ENCODE peak calls at places on chromosomes 2 and 18, in seven cellular contexts. One of them, this sample, is unnamed.

GRCh38 chr18:26089247-26090129 is 925 bp downstream of the SS18 start:
- DNase-seq in IMR-90: peak; percentile 49
- DNase-seq in neuronal stem cell: peak; percentile 35
- DNase-seq in mesendoderm: peak; percentile 82
- DNase-seq in mesenchymal stem cell: peak; percentile 70
- DNase-seq in H9: peak; percentile 46
- DNase-seq in H1: no peak
- DNase-seq in this sample: no peak

GRCh38 chr2:174951746-174952145 is 53.4 kb downstream of the CHN1 start:
- DNase-seq in IMR-90: peak; percentile 87
- DNase-seq in neuronal stem cell: no peak
- DNase-seq in mesendoderm: no peak
- DNase-seq in mesenchymal stem cell: peak; percentile 69
- DNase-seq in H9: no peak
- DNase-seq in H1: no peak
- DNase-seq in this sample: no peak

GRCh38 chr18:48074929-48075706 is 144.7 kb upstream of the SMAD2 start:
- DNase-seq in IMR-90: no peak
- DNase-seq in neuronal stem cell: no peak
- DNase-seq in mesendoderm: no peak
- DNase-seq in mesenchymal stem cell: no peak
- DNase-seq in H9: no peak
- DNase-seq in H1: no peak
- DNase-seq in this sample: no peak

GRCh38 chr2:133362061-133362476 is 206.2 kb downstream of the NCKAP5 start:
- DNase-seq in IMR-90: peak; percentile 85
- DNase-seq in neuronal stem cell: no peak
- DNase-seq in mesendoderm: peak; percentile 46
- DNase-seq in mesenchymal stem cell: peak; percentile 30
- DNase-seq in H9: no peak
- DNase-seq in H1: no peak
- DNase-seq in this sample: no peak

GRCh38 chr2:231334981-231335380 is 60.5 kb upstream of the B3GNT7 start:
- DNase-seq in IMR-90: no peak
- DNase-seq in neuronal stem cell: no peak
- DNase-seq in mesendoderm: no peak
- DNase-seq in mesenchymal stem cell: no peak
- DNase-seq in H9: no peak
- DNase-seq in H1: no peak
- DNase-seq in this sample: no peak

GRCh38 chr2:174615951-174616436 is 18.4 kb upstream of the WIPF1 start:
- DNase-seq in IMR-90: peak; percentile 74
- DNase-seq in neuronal stem cell: no peak
- DNase-seq in mesendoderm: no peak
- DNase-seq in mesenchymal stem cell: no peak
- DNase-seq in H9: no peak
- DNase-seq in H1: no peak
- DNase-seq in this sample: no peak

GRCh38 chr2:174636979-174637378 is 39.4 kb upstream of the WIPF1 start:
- DNase-seq in IMR-90: no peak
- DNase-seq in neuronal stem cell: no peak
- DNase-seq in mesendoderm: no peak
- DNase-seq in mesenchymal stem cell: no peak
- DNase-seq in H9: no peak
- DNase-seq in H1: no peak
- DNase-seq in this sample: no peak

GRCh38 chr2:178420463-178420990 is 30.4 kb downstream of the PRKRA start:
- DNase-seq in IMR-90: no peak
- DNase-seq in neuronal stem cell: no peak
- DNase-seq in mesendoderm: no peak
- DNase-seq in mesenchymal stem cell: peak; percentile 16
- DNase-seq in H9: no peak
- DNase-seq in H1: no peak
- DNase-seq in this sample: no peak

GRCh38 chr2:149661844-149662243 is 74.3 kb upstream of the MMADHC start:
- DNase-seq in IMR-90: peak; percentile 82
- DNase-seq in neuronal stem cell: no peak
- DNase-seq in mesendoderm: no peak
- DNase-seq in mesenchymal stem cell: peak; percentile 48
- DNase-seq in H9: no peak
- DNase-seq in H1: no peak
- DNase-seq in this sample: no peak

GRCh38 chr2:237922641-237923361 is 44.0 kb upstream of the UBE2F start:
- DNase-seq in IMR-90: no peak
- DNase-seq in neuronal stem cell: no peak
- DNase-seq in mesendoderm: no peak
- DNase-seq in mesenchymal stem cell: no peak
- DNase-seq in H9: no peak
- DNase-seq in H1: no peak
- DNase-seq in this sample: no peak

GRCh38 chr2:36453652-36454051 is 98.1 kb downstream of the CRIM1 start:
- DNase-seq in IMR-90: peak; percentile 39
- DNase-seq in neuronal stem cell: no peak
- DNase-seq in mesendoderm: no peak
- DNase-seq in mesenchymal stem cell: peak; percentile 50
- DNase-seq in H9: no peak
- DNase-seq in H1: no peak
- DNase-seq in this sample: no peak

GRCh38 chr2:215364157-215365155 is 52.6 kb downstream of the ATIC start:
- DNase-seq in IMR-90: peak; percentile 17
- DNase-seq in neuronal stem cell: no peak
- DNase-seq in mesendoderm: no peak
- DNase-seq in mesenchymal stem cell: no peak
- DNase-seq in H9: no peak
- DNase-seq in H1: no peak
- DNase-seq in this sample: no peak

GRCh38 chr18:37286801-37287200 is 278.8 kb downstream of the CELF4 start:
- DNase-seq in IMR-90: no peak
- DNase-seq in neuronal stem cell: no peak
- DNase-seq in mesendoderm: no peak
- DNase-seq in mesenchymal stem cell: no peak
- DNase-seq in H9: no peak
- DNase-seq in H1: no peak
- DNase-seq in this sample: no peak

GRCh38 chr18:68035709-68036522 is 519.4 kb upstream of the DSEL start:
- DNase-seq in IMR-90: peak; percentile 48
- DNase-seq in neuronal stem cell: no peak
- DNase-seq in mesendoderm: no peak
- DNase-seq in mesenchymal stem cell: peak; percentile 12
- DNase-seq in H9: no peak
- DNase-seq in H1: no peak
- DNase-seq in this sample: no peak
- H3K23ac ChIP-seq in IMR-90: no peak overlapping the region
- H3K23ac ChIP-seq in neuronal stem cell: no peak overlapping the region
- H3K23ac ChIP-seq in mesendoderm: no peak overlapping the region
- H3K23ac ChIP-seq in mesenchymal stem cell: no peak overlapping the region
- H3K23ac ChIP-seq in H9: no peak overlapping the region
- H3K23ac ChIP-seq in H1: no peak overlapping the region
- H3K23ac ChIP-seq in this sample: no peak overlapping the region

DNA sequence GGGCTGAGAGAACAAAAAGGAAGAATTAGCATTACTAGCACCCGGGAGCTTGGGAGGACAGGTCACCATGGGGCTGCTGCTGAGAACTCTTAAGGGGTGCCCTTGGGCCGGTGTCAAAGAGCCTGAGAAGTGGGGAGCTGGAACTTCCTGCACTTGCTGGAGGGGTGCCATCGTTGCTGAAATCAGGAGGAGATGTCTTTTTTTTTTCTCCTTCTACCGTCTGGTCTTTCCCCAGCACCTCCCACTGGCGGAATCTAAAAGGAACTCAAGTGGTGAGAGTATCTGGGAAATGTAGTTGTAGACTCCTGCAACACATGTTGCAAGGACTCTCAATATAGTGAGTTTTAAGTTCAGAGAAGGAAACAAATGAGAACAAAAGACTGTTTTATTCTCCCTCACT is 6.0 kb upstream of the AMMECR1L start:
- DNase-seq in IMR-90: no peak
- DNase-seq in neuronal stem cell: no peak
- DNase-seq in mesendoderm: peak; percentile 30
- DNase-seq in mesenchymal stem cell: no peak
- DNase-seq in H9: peak; percentile 34
- DNase-seq in H1: no peak
- DNase-seq in this sample: no peak
- H3K23ac ChIP-seq in IMR-90: no peak overlapping the region
- H3K23ac ChIP-seq in neuronal stem cell: no peak overlapping the region
- H3K23ac ChIP-seq in mesendoderm: no peak overlapping the region
- H3K23ac ChIP-seq in mesenchymal stem cell: no peak overlapping the region
- H3K23ac ChIP-seq in H9: no peak overlapping the region
- H3K23ac ChIP-seq in H1: no peak overlapping the region
- H3K23ac ChIP-seq in this sample: no peak overlapping the region

GRCh38 chr2:167240671-167241070 is 352.4 kb downstream of the XIRP2 start:
- DNase-seq in IMR-90: peak; percentile 38
- DNase-seq in neuronal stem cell: no peak
- DNase-seq in mesendoderm: no peak
- DNase-seq in mesenchymal stem cell: no peak
- DNase-seq in H9: no peak
- DNase-seq in H1: no peak
- DNase-seq in this sample: no peak
- H3K23ac ChIP-seq in IMR-90: no peak overlapping the region
- H3K23ac ChIP-seq in neuronal stem cell: no peak overlapping the region
- H3K23ac ChIP-seq in mesendoderm: no peak overlapping the region
- H3K23ac ChIP-seq in mesenchymal stem cell: no peak overlapping the region
- H3K23ac ChIP-seq in H9: no peak overlapping the region
- H3K23ac ChIP-seq in H1: no peak overlapping the region
- H3K23ac ChIP-seq in this sample: no peak overlapping the region

GRCh38 chr18:9289698-9290097 is 44.9 kb upstream of the TWSG1 start:
- DNase-seq in IMR-90: no peak
- DNase-seq in neuronal stem cell: no peak
- DNase-seq in mesendoderm: no peak
- DNase-seq in mesenchymal stem cell: no peak
- DNase-seq in H9: no peak
- DNase-seq in H1: no peak
- DNase-seq in this sample: no peak
- H3K23ac ChIP-seq in IMR-90: peak overlapping the region; percentile 79
- H3K23ac ChIP-seq in neuronal stem cell: no peak overlapping the region
- H3K23ac ChIP-seq in mesendoderm: no peak overlapping the region
- H3K23ac ChIP-seq in mesenchymal stem cell: no peak overlapping the region
- H3K23ac ChIP-seq in H9: no peak overlapping the region
- H3K23ac ChIP-seq in H1: no peak overlapping the region
- H3K23ac ChIP-seq in this sample: no peak overlapping the region

GRCh38 chr2:222194669-222195068 is 104.1 kb downstream of the PAX3 start:
- DNase-seq in IMR-90: no peak
- DNase-seq in neuronal stem cell: no peak
- DNase-seq in mesendoderm: no peak
- DNase-seq in mesenchymal stem cell: no peak
- DNase-seq in H9: no peak
- DNase-seq in H1: no peak
- DNase-seq in this sample: no peak
- H3K23ac ChIP-seq in IMR-90: no peak overlapping the region
- H3K23ac ChIP-seq in neuronal stem cell: no peak overlapping the region
- H3K23ac ChIP-seq in mesendoderm: no peak overlapping the region
- H3K23ac ChIP-seq in mesenchymal stem cell: no peak overlapping the region
- H3K23ac ChIP-seq in H9: no peak overlapping the region
- H3K23ac ChIP-seq in H1: no peak overlapping the region
- H3K23ac ChIP-seq in this sample: no peak overlapping the region

DNA sequence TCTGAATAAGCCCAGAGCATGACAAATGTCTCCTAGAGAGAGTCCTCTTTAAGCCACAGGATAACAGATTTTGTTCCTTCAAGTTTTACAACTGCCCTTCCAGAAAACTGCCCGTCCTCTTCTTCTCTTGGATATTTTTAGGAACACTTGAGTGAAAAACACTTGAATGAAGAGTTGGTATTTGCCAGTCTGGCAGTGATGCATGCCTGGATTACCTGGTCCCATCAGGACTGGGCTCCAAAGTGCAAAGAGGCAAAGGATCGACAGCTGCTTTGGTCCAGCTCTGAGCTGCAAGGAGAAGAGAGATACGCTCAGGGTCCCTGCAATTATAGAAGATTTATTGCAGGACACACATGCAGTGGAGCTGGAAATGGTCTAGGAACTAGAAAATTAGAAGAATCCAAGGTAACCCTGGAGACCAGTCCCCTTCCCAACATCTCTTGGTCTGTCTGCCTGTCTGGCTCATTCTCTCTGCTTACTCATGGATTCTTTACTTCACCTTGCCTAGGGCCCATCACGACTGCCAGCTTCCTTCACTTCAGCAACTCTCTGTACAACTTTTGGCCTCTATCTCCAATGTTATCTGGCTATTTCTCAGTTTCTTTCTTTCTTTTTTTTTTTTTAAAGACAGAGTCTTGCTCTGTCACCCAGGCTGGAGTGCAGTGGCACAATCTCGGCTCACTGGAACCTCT is 112.1 kb upstream of the SIX2 start:
- DNase-seq in IMR-90: no peak
- DNase-seq in neuronal stem cell: no peak
- DNase-seq in mesendoderm: no peak
- DNase-seq in mesenchymal stem cell: no peak
- DNase-seq in H9: no peak
- DNase-seq in H1: no peak
- DNase-seq in this sample: no peak
- H3K23ac ChIP-seq in IMR-90: no peak overlapping the region
- H3K23ac ChIP-seq in neuronal stem cell: no peak overlapping the region
- H3K23ac ChIP-seq in mesendoderm: no peak overlapping the region
- H3K23ac ChIP-seq in mesenchymal stem cell: no peak overlapping the region
- H3K23ac ChIP-seq in H9: no peak overlapping the region
- H3K23ac ChIP-seq in H1: no peak overlapping the region
- H3K23ac ChIP-seq in this sample: no peak overlapping the region

DNA sequence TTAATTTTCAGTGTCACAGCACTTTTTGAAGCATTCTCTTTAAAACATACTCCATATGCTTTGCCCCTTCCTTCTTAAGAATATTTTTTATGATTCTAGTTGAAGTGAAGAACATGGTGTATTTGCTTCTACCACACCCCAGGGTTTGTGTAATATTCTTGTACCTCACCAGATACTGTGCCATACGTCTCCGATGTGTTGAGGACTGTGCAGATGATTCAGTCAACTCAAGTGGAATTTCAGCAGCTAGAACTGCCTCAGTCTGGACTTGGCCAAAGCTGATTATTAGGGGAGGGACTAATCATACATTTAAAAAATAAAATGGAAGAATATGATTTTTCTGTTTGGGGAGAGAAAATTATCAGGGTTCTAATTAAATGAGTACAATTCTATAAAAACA is 115.7 kb downstream of the MYO1B start:
- DNase-seq in IMR-90: no peak
- DNase-seq in neuronal stem cell: no peak
- DNase-seq in mesendoderm: no peak
- DNase-seq in mesenchymal stem cell: no peak
- DNase-seq in H9: no peak
- DNase-seq in H1: no peak
- DNase-seq in this sample: no peak
- H3K23ac ChIP-seq in IMR-90: no peak overlapping the region
- H3K23ac ChIP-seq in neuronal stem cell: no peak overlapping the region
- H3K23ac ChIP-seq in mesendoderm: no peak overlapping the region
- H3K23ac ChIP-seq in mesenchymal stem cell: no peak overlapping the region
- H3K23ac ChIP-seq in H9: no peak overlapping the region
- H3K23ac ChIP-seq in H1: no peak overlapping the region
- H3K23ac ChIP-seq in this sample: no peak overlapping the region

DNA sequence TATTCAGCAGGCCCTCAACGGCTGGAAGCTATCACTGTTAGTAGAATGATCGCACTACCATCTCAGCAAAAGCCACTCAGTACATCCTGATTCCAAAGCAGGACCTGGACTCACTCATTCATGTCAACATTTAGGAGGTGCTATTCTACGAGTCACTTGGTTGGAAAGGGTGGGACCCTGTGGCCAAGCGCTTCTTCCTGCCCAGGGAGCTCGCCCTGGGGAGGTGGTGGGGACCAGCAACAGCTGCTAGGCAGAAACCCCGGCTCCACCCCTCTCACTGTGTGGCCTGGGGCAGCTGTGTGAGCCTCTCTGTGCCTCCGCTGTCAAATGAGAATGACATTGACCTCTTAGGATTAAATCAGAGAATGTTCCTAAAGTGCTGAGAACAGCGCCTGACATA is 231.4 kb downstream of the EIPR1 start:
- DNase-seq in IMR-90: no peak
- DNase-seq in neuronal stem cell: no peak
- DNase-seq in mesendoderm: no peak
- DNase-seq in mesenchymal stem cell: no peak
- DNase-seq in H9: no peak
- DNase-seq in H1: no peak
- DNase-seq in this sample: no peak
- H3K23ac ChIP-seq in IMR-90: no peak overlapping the region
- H3K23ac ChIP-seq in neuronal stem cell: no peak overlapping the region
- H3K23ac ChIP-seq in mesendoderm: no peak overlapping the region
- H3K23ac ChIP-seq in mesenchymal stem cell: no peak overlapping the region
- H3K23ac ChIP-seq in H9: no peak overlapping the region
- H3K23ac ChIP-seq in H1: no peak overlapping the region
- H3K23ac ChIP-seq in this sample: no peak overlapping the region

This sample was measured in trophoblast cell.